ENCODE peak calls at places on chromosomes 3 and 15, in nine cellular contexts. One of them, this sample, is unnamed.

GRCh38 chr3:3296858-3297430 is 117.5 kb upstream of the CRBN start:
- DNase-seq in HepG2: no peak
- DNase-seq in NB4: no peak
- DNase-seq in AG04450: no peak
- DNase-seq in brain microvascular endothelial cell: no peak
- DNase-seq in GM12865: no peak
- DNase-seq in neural progenitor cell: no peak
- DNase-seq in prostate gland: no peak
- DNase-seq in PC-3: no peak
- DNase-seq in this sample: no peak

GRCh38 chr3:18351069-18351628 is 74.0 kb downstream of the SATB1 start:
- DNase-seq in HepG2: no peak
- DNase-seq in NB4: no peak
- DNase-seq in AG04450: no peak
- DNase-seq in brain microvascular endothelial cell: no peak
- DNase-seq in GM12865: no peak
- DNase-seq in neural progenitor cell: no peak
- DNase-seq in prostate gland: no peak
- DNase-seq in PC-3: no peak
- DNase-seq in this sample: no peak

GRCh38 chr3:188037116-188037718 is 116.7 kb upstream of the LPP start:
- DNase-seq in HepG2: peak
- DNase-seq in NB4: no peak
- DNase-seq in AG04450: no peak
- DNase-seq in brain microvascular endothelial cell: no peak
- DNase-seq in GM12865: no peak
- DNase-seq in neural progenitor cell: peak
- DNase-seq in prostate gland: no peak
- DNase-seq in PC-3: peak
- DNase-seq in this sample: no peak

GRCh38 chr3:188421151-188421821 is 267.3 kb downstream of the LPP start:
- DNase-seq in HepG2: no peak
- DNase-seq in NB4: no peak
- DNase-seq in AG04450: peak
- DNase-seq in brain microvascular endothelial cell: peak
- DNase-seq in GM12865: no peak
- DNase-seq in neural progenitor cell: no peak
- DNase-seq in prostate gland: no peak
- DNase-seq in PC-3: peak
- DNase-seq in this sample: peak

GRCh38 chr3:141070727-141071357 is 19.7 kb downstream of the SPSB4 start:
- DNase-seq in HepG2: no peak
- DNase-seq in NB4: no peak
- DNase-seq in AG04450: no peak
- DNase-seq in brain microvascular endothelial cell: no peak
- DNase-seq in GM12865: no peak
- DNase-seq in neural progenitor cell: peak
- DNase-seq in prostate gland: no peak
- DNase-seq in PC-3: no peak
- DNase-seq in this sample: no peak

GRCh38 chr3:12194669-12195161 is 36.0 kb upstream of the TIMP4 start:
- DNase-seq in HepG2: peak
- DNase-seq in NB4: peak
- DNase-seq in AG04450: no peak
- DNase-seq in brain microvascular endothelial cell: no peak
- DNase-seq in GM12865: peak
- DNase-seq in neural progenitor cell: no peak
- DNase-seq in prostate gland: no peak
- DNase-seq in PC-3: peak
- DNase-seq in this sample: no peak

GRCh38 chr15:64216722-64217428 is 54.1 kb upstream of the PPIB start:
- DNase-seq in HepG2: peak
- DNase-seq in NB4: no peak
- DNase-seq in AG04450: no peak
- DNase-seq in brain microvascular endothelial cell: no peak
- DNase-seq in GM12865: no peak
- DNase-seq in neural progenitor cell: no peak
- DNase-seq in prostate gland: no peak
- DNase-seq in PC-3: no peak
- DNase-seq in this sample: peak

GRCh38 chr3:136659253-136659652 is 92.9 kb downstream of the STAG1 start:
- DNase-seq in HepG2: no peak
- DNase-seq in NB4: peak
- DNase-seq in AG04450: peak
- DNase-seq in brain microvascular endothelial cell: peak
- DNase-seq in GM12865: peak
- DNase-seq in neural progenitor cell: peak
- DNase-seq in prostate gland: no peak
- DNase-seq in PC-3: no peak
- DNase-seq in this sample: peak

GRCh38 chr15:25767356-25768151 is 95.6 kb downstream of the ATP10A start:
- DNase-seq in HepG2: no peak
- DNase-seq in NB4: no peak
- DNase-seq in AG04450: no peak
- DNase-seq in brain microvascular endothelial cell: no peak
- DNase-seq in GM12865: no peak
- DNase-seq in neural progenitor cell: no peak
- DNase-seq in prostate gland: no peak
- DNase-seq in PC-3: no peak
- DNase-seq in this sample: no peak

GRCh38 chr3:100269410-100270217 is 8.8 kb downstream of the TBC1D23 start:
- DNase-seq in HepG2: no peak
- DNase-seq in NB4: peak
- DNase-seq in AG04450: peak
- DNase-seq in brain microvascular endothelial cell: peak
- DNase-seq in GM12865: no peak
- DNase-seq in neural progenitor cell: no peak
- DNase-seq in prostate gland: no peak
- DNase-seq in PC-3: peak
- DNase-seq in this sample: peak

GRCh38 chr15:101697488-101697887 is 26.8 kb downstream of the TARS3 start:
- DNase-seq in HepG2: no peak
- DNase-seq in NB4: no peak
- DNase-seq in AG04450: no peak
- DNase-seq in brain microvascular endothelial cell: no peak
- DNase-seq in GM12865: no peak
- DNase-seq in neural progenitor cell: no peak
- DNase-seq in prostate gland: no peak
- DNase-seq in PC-3: no peak
- DNase-seq in this sample: no peak

DNA sequence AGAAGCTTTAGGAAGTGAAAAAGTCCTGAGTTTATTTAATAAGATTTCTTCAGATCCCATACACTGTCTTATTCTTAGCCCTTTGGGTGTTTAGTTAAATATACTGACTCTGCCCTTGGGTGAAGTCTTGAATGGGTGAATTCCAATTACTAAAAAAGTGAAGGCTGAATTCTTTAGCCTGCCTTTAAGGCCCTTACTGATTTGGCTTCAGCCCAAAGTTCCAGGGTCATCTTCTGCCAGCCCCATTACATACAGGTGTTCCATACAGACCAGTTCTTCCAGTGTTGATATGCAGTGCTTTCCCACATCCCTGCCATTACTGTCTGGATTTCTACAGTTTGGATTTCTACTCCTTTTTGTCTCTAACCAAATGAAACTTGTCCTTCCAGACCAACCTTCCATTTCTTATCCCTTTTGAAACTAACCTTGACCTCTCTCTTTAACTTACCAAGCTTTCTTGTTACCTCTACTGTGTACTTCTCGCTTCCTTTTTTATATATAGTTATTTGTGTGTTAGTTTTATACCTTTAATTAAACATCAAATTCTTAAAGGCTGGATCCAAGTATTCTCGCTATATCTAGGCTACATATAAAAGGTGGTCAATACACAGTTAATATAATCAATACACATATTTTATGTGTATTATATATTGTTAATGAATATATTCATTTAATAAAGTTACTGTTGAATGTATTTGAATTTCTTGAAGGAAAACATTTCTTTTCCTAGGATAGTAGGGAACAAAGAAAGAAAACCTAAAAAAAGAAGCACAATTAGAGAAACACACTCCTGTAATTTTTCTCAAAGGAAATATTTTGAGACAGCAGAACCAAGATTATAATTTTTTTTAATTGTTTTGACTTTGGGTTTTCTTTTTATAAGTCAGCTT is 15.0 kb downstream of the MBNL1 start:
- DNase-seq in HepG2: no peak
- DNase-seq in NB4: no peak
- DNase-seq in AG04450: no peak
- DNase-seq in brain microvascular endothelial cell: no peak
- DNase-seq in GM12865: peak
- DNase-seq in neural progenitor cell: no peak
- DNase-seq in prostate gland: no peak
- DNase-seq in PC-3: no peak
- DNase-seq in this sample: no peak
- H3K4me3 ChIP-seq in HepG2: no peak
- H3K4me3 ChIP-seq in NB4: no peak
- H3K4me3 ChIP-seq in AG04450: no peak
- H3K4me3 ChIP-seq in brain microvascular endothelial cell: no peak
- H3K4me3 ChIP-seq in GM12865: peak
- H3K4me3 ChIP-seq in neural progenitor cell: no peak
- H3K4me3 ChIP-seq in prostate gland: no peak
- H3K4me3 ChIP-seq in PC-3: no peak
- H3K4me3 ChIP-seq in this sample: no peak

DNA sequence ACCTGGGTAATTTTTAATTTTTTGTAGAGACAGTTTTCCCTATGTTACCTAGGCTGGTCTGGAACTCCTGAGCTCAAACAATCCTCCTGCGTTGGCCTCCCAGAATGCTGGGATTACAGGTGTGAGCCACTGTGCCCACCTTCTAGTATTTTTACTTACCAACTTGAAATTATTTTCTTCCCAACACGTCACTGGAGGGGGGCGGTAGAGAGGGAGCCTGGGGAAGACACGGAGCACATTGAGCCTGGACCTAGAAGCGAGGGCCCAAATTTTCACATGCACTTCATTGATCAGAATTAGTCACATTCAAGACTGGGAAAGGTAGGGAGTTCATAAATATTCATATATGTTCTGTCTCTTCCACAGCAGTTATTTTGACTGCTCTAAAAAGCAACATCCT is 98.5 kb downstream of the STRIT1 start:
- DNase-seq in HepG2: no peak
- DNase-seq in NB4: no peak
- DNase-seq in AG04450: no peak
- DNase-seq in brain microvascular endothelial cell: no peak
- DNase-seq in GM12865: no peak
- DNase-seq in neural progenitor cell: no peak
- DNase-seq in prostate gland: no peak
- DNase-seq in PC-3: no peak
- DNase-seq in this sample: peak
- TF ChIP-seq CTCF in HepG2: no peak
- TF ChIP-seq CTCF in NB4: no peak
- TF ChIP-seq CTCF in AG04450: no peak
- TF ChIP-seq CTCF in brain microvascular endothelial cell: no peak
- TF ChIP-seq CTCF in GM12865: no peak
- TF ChIP-seq CTCF in neural progenitor cell: no peak
- TF ChIP-seq CTCF in prostate gland: no peak
- TF ChIP-seq CTCF in PC-3: no peak
- TF ChIP-seq CTCF in this sample: no peak

GRCh38 chr3:113247664-113248458 is 36.5 kb downstream of the BOC start:
- DNase-seq in HepG2: no peak
- DNase-seq in NB4: peak
- DNase-seq in AG04450: no peak
- DNase-seq in brain microvascular endothelial cell: no peak
- DNase-seq in GM12865: no peak
- DNase-seq in neural progenitor cell: no peak
- DNase-seq in prostate gland: no peak
- DNase-seq in PC-3: no peak
- DNase-seq in this sample: no peak

GRCh38 chr3:113250566-113250965 is 39.2 kb downstream of the BOC start:
- DNase-seq in HepG2: no peak
- DNase-seq in NB4: no peak
- DNase-seq in AG04450: no peak
- DNase-seq in brain microvascular endothelial cell: no peak
- DNase-seq in GM12865: no peak
- DNase-seq in neural progenitor cell: no peak
- DNase-seq in prostate gland: no peak
- DNase-seq in PC-3: no peak
- DNase-seq in this sample: no peak

GRCh38 chr3:113247051-113247450 is 35.7 kb downstream of the BOC start:
- DNase-seq in HepG2: no peak
- DNase-seq in NB4: no peak
- DNase-seq in AG04450: no peak
- DNase-seq in brain microvascular endothelial cell: no peak
- DNase-seq in GM12865: no peak
- DNase-seq in neural progenitor cell: no peak
- DNase-seq in prostate gland: no peak
- DNase-seq in PC-3: no peak
- DNase-seq in this sample: no peak

GRCh38 chr3:113249601-113250000 is 38.2 kb downstream of the BOC start:
- DNase-seq in HepG2: no peak
- DNase-seq in NB4: no peak
- DNase-seq in AG04450: no peak
- DNase-seq in brain microvascular endothelial cell: no peak
- DNase-seq in GM12865: no peak
- DNase-seq in neural progenitor cell: no peak
- DNase-seq in prostate gland: no peak
- DNase-seq in PC-3: no peak
- DNase-seq in this sample: no peak

GRCh38 chr3:113249111-113249510 is 37.8 kb downstream of the BOC start:
- DNase-seq in HepG2: no peak
- DNase-seq in NB4: no peak
- DNase-seq in AG04450: no peak
- DNase-seq in brain microvascular endothelial cell: peak
- DNase-seq in GM12865: no peak
- DNase-seq in neural progenitor cell: no peak
- DNase-seq in prostate gland: no peak
- DNase-seq in PC-3: peak
- DNase-seq in this sample: peak
- H3K4me3 ChIP-seq in HepG2: no peak
- H3K4me3 ChIP-seq in NB4: no peak
- H3K4me3 ChIP-seq in AG04450: no peak
- H3K4me3 ChIP-seq in brain microvascular endothelial cell: no peak
- H3K4me3 ChIP-seq in GM12865: no peak
- H3K4me3 ChIP-seq in neural progenitor cell: no peak
- H3K4me3 ChIP-seq in prostate gland: no peak
- H3K4me3 ChIP-seq in PC-3: no peak
- H3K4me3 ChIP-seq in this sample: no peak

DNA sequence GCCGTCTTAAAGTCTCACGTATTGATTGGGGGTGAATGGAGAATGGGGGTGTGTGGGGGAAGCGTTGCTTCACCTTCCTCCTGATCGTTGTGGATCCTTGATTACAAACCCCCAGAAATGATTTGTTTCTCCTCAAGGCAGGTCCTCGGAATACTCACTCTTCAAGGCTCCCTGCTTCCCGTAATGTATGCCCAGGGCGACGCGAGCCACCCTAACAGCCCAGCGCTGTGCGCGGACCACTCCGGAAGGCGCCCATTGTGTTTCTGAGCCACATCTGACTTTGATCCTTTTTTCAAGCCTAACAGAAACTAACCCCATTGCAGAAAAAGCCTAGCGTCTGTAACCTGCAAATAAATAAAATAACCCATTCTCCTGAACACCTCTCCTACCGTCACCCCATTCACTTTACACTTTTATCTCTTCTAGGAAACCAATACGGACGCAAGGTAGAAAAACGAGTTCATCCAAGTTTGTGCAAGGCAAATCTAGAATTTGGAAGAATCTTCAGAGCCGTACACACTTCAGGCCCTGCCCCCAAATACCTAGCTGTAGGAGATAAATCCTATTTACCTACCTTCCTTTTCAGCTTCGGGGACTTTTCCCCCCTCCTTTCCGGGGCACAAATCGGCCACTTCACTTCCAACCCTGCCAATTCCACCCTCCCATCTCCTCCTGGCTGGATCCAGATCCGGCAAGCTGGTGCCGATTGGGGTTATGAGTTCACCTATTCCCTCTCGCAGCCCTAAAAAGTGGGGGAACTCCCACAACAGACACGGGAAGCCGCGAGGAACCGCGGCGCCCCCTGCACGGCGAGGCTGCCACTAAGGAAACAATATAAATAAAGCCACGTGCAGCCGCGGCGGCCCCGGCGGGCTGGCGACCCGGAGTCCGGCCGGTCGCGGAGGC is 1.1 kb downstream of the PRTG start:
- DNase-seq in HepG2: peak
- DNase-seq in NB4: no peak
- DNase-seq in AG04450: no peak
- DNase-seq in brain microvascular endothelial cell: peak
- DNase-seq in GM12865: peak
- DNase-seq in neural progenitor cell: peak
- DNase-seq in prostate gland: no peak
- DNase-seq in PC-3: peak
- DNase-seq in this sample: peak
- TF ChIP-seq CTCF in HepG2: peak
- TF ChIP-seq CTCF in NB4: no peak
- TF ChIP-seq CTCF in AG04450: no peak
- TF ChIP-seq CTCF in brain microvascular endothelial cell: peak
- TF ChIP-seq CTCF in GM12865: no peak
- TF ChIP-seq CTCF in neural progenitor cell: no peak
- TF ChIP-seq CTCF in prostate gland: no peak
- TF ChIP-seq CTCF in PC-3: no peak
- TF ChIP-seq CTCF in this sample: no peak

This sample was measured in foreskin fibroblast.